ENCODE peak calls at places on chromosomes 6 and 20, in six cellular contexts. One of them, this sample, is unnamed. For H3K4me1, the result is how much of the 10 kb centered on the place peaks cover.

GRCh38 chr6:71454083-71454482 is 165.5 kb downstream of the OGFRL1 start:
- DNase-seq in body of pancreas: no peak
- DNase-seq in spleen: no peak
- DNase-seq in CD4-positive, alpha-beta memory T cell: no peak
- DNase-seq in heart right ventricle: no peak
- DNase-seq in adrenal gland: no peak
- DNase-seq in this sample: no peak

GRCh38 chr20:50788045-50788867 is 6.6 kb upstream of the BCAS4 start:
- DNase-seq in body of pancreas: peak
- DNase-seq in spleen: peak
- DNase-seq in CD4-positive, alpha-beta memory T cell: no peak
- DNase-seq in heart right ventricle: no peak
- DNase-seq in adrenal gland: peak
- DNase-seq in this sample: no peak

GRCh38 chr6:22363166-22363965 is 66.5 kb upstream of the PRL start:
- DNase-seq in body of pancreas: no peak
- DNase-seq in spleen: no peak
- DNase-seq in CD4-positive, alpha-beta memory T cell: no peak
- DNase-seq in heart right ventricle: no peak
- DNase-seq in adrenal gland: no peak
- DNase-seq in this sample: no peak

GRCh38 chr20:51377132-51377531 is 165.4 kb downstream of the NFATC2 start:
- DNase-seq in body of pancreas: no peak
- DNase-seq in spleen: peak
- DNase-seq in CD4-positive, alpha-beta memory T cell: no peak
- DNase-seq in heart right ventricle: no peak
- DNase-seq in adrenal gland: no peak
- DNase-seq in this sample: no peak

GRCh38 chr6:34696189-34696738 is 303 bp downstream of the ILRUN start:
- DNase-seq in body of pancreas: peak
- DNase-seq in spleen: no peak
- DNase-seq in CD4-positive, alpha-beta memory T cell: no peak
- DNase-seq in heart right ventricle: no peak
- DNase-seq in adrenal gland: peak
- DNase-seq in this sample: no peak

GRCh38 chr20:46701556-46701955 is 7.9 kb upstream of the SLC2A10 start:
- DNase-seq in body of pancreas: no peak
- DNase-seq in spleen: no peak
- DNase-seq in CD4-positive, alpha-beta memory T cell: no peak
- DNase-seq in heart right ventricle: no peak
- DNase-seq in adrenal gland: no peak
- DNase-seq in this sample: no peak

GRCh38 chr6:122831511-122831910 is 42.5 kb downstream of the SMPDL3A start:
- DNase-seq in body of pancreas: no peak
- DNase-seq in spleen: no peak
- DNase-seq in CD4-positive, alpha-beta memory T cell: no peak
- DNase-seq in heart right ventricle: no peak
- DNase-seq in adrenal gland: no peak
- DNase-seq in this sample: no peak

GRCh38 chr6:148502083-148502772 is 159.6 kb downstream of the SASH1 start:
- DNase-seq in body of pancreas: no peak
- DNase-seq in spleen: no peak
- DNase-seq in CD4-positive, alpha-beta memory T cell: no peak
- DNase-seq in heart right ventricle: no peak
- DNase-seq in adrenal gland: no peak
- DNase-seq in this sample: no peak

GRCh38 chr20:10051185-10051584 is 16.4 kb downstream of the ANKEF1 start:
- DNase-seq in body of pancreas: no peak
- DNase-seq in spleen: no peak
- DNase-seq in CD4-positive, alpha-beta memory T cell: no peak
- DNase-seq in heart right ventricle: no peak
- DNase-seq in adrenal gland: no peak
- DNase-seq in this sample: no peak

GRCh38 chr6:45378324-45378926 is 691 bp upstream of the SUPT3H start:
- DNase-seq in body of pancreas: peak
- DNase-seq in spleen: peak
- DNase-seq in CD4-positive, alpha-beta memory T cell: no peak
- DNase-seq in heart right ventricle: peak
- DNase-seq in adrenal gland: no peak
- DNase-seq in this sample: no peak

GRCh38 chr6:45513843-45514242 is 136.1 kb upstream of the SUPT3H start:
- DNase-seq in body of pancreas: no peak
- DNase-seq in spleen: no peak
- DNase-seq in CD4-positive, alpha-beta memory T cell: no peak
- DNase-seq in heart right ventricle: no peak
- DNase-seq in adrenal gland: no peak
- DNase-seq in this sample: no peak

GRCh38 chr6:131782764-131783163 is 25.1 kb upstream of the ENPP1 start:
- DNase-seq in body of pancreas: peak
- DNase-seq in spleen: no peak
- DNase-seq in CD4-positive, alpha-beta memory T cell: no peak
- DNase-seq in heart right ventricle: no peak
- DNase-seq in adrenal gland: no peak
- DNase-seq in this sample: no peak

GRCh38 chr6:91575032-91575431 is 988.2 kb upstream of the MAP3K7 start:
- DNase-seq in body of pancreas: no peak
- DNase-seq in spleen: no peak
- DNase-seq in CD4-positive, alpha-beta memory T cell: no peak
- DNase-seq in heart right ventricle: no peak
- DNase-seq in adrenal gland: no peak
- DNase-seq in this sample: no peak

GRCh38 chr6:88914885-88915598 is 48.4 kb downstream of the RNGTT start:
- DNase-seq in body of pancreas: no peak
- DNase-seq in spleen: no peak
- DNase-seq in CD4-positive, alpha-beta memory T cell: no peak
- DNase-seq in heart right ventricle: no peak
- DNase-seq in adrenal gland: no peak
- DNase-seq in this sample: no peak

GRCh38 chr6:47209632-47210031 is 100.1 kb downstream of the TNFRSF21 start:
- DNase-seq in body of pancreas: no peak
- DNase-seq in spleen: no peak
- DNase-seq in CD4-positive, alpha-beta memory T cell: no peak
- DNase-seq in heart right ventricle: no peak
- DNase-seq in adrenal gland: no peak
- DNase-seq in this sample: no peak

GRCh38 chr20:11912013-11912663 is 5.6 kb upstream of the BTBD3 start:
- DNase-seq in body of pancreas: peak
- DNase-seq in spleen: no peak
- DNase-seq in CD4-positive, alpha-beta memory T cell: no peak
- DNase-seq in heart right ventricle: no peak
- DNase-seq in adrenal gland: no peak
- DNase-seq in this sample: no peak

GRCh38 chr20:38840053-38840893 is 34.8 kb downstream of the PPP1R16B start:
- DNase-seq in body of pancreas: no peak
- DNase-seq in spleen: no peak
- DNase-seq in CD4-positive, alpha-beta memory T cell: no peak
- DNase-seq in heart right ventricle: no peak
- DNase-seq in adrenal gland: no peak
- DNase-seq in this sample: no peak

GRCh38 chr6:170129691-170130171 is 161.1 kb downstream of the DLL1 start:
- DNase-seq in body of pancreas: peak
- DNase-seq in spleen: peak
- DNase-seq in CD4-positive, alpha-beta memory T cell: no peak
- DNase-seq in heart right ventricle: peak
- DNase-seq in adrenal gland: peak
- DNase-seq in this sample: no peak

GRCh38 chr6:39085129-39085528 is 29.9 kb downstream of the SAYSD1 start:
- DNase-seq in body of pancreas: no peak
- DNase-seq in spleen: no peak
- DNase-seq in CD4-positive, alpha-beta memory T cell: no peak
- DNase-seq in heart right ventricle: no peak
- DNase-seq in adrenal gland: no peak
- DNase-seq in this sample: no peak

GRCh38 chr6:84220809-84221409 is 6.5 kb downstream of the CEP162 start:
- DNase-seq in body of pancreas: no peak
- DNase-seq in spleen: no peak
- DNase-seq in CD4-positive, alpha-beta memory T cell: peak
- DNase-seq in heart right ventricle: no peak
- DNase-seq in adrenal gland: no peak
- DNase-seq in this sample: no peak

DNA sequence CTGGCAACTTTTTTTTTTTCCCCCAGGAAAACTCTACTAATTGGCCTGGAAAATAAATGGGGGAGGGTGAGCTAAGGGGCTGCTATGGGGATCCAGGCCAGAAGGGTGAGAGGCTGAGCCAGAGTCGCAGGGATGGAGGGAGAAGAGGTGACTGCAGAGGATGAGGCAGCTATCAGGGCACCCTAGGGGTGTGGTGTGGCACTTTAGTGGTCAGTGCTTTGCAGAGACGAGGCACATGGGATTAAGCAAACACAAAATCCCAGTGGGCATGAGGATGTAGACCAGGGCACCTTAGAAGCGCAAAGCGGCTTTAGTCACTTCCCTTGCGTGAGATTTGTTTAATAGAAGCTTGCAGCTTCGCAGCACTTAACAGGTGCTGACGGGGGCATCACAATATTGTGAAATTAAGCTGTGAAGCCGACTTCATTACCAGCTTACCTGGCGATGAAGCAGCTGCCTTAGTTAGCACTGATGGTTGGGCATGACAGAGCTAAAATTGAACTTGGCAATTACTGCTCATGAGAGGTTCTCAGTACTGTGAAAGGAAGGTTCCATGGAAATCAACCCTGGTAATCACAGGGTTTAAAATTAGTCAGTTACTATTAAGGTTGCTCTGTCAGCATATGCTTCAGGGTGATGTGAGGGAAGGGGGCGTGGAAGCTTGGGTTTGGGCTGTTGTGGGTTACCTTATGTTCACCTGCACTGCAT is 26.0 kb downstream of the TOX2 start:
- DNase-seq in body of pancreas: no peak
- DNase-seq in spleen: no peak
- DNase-seq in CD4-positive, alpha-beta memory T cell: no peak
- DNase-seq in heart right ventricle: no peak
- DNase-seq in adrenal gland: no peak
- DNase-seq in this sample: no peak
- H3K4me1 ChIP-seq in body of pancreas: under half
- H3K4me1 ChIP-seq in spleen: half or more
- H3K4me1 ChIP-seq in CD4-positive, alpha-beta memory T cell: half or more
- H3K4me1 ChIP-seq in heart right ventricle: half or more
- H3K4me1 ChIP-seq in adrenal gland: under half
- H3K4me1 ChIP-seq in this sample: under half

DNA sequence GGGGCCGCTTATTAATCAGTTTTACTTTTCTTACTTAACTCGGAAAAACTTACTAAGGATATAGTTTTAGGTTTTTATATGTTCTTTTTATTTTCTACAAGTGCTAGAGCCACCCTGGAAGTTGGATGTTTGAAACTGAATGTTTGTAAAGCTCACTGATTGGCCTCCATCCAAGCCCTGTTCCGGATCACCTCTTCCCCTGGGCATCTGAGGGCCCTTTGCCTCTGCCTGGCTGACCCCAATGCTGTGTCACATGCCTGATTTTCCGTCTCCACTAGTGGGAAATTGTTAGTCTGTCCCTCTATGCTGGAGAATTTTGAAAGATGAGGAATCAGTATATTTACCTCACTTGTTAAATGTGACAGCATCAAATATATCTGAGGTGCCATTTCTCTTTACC is 79.3 kb downstream of the SLC35F1 start:
- DNase-seq in body of pancreas: no peak
- DNase-seq in spleen: no peak
- DNase-seq in CD4-positive, alpha-beta memory T cell: no peak
- DNase-seq in heart right ventricle: no peak
- DNase-seq in adrenal gland: no peak
- DNase-seq in this sample: no peak
- H3K4me3 ChIP-seq in body of pancreas: no peak
- H3K4me3 ChIP-seq in spleen: no peak
- H3K4me3 ChIP-seq in CD4-positive, alpha-beta memory T cell: no peak
- H3K4me3 ChIP-seq in heart right ventricle: no peak
- H3K4me3 ChIP-seq in adrenal gland: no peak
- H3K4me3 ChIP-seq in this sample: no peak

GRCh38 chr20:34884260-34884659 is 7.8 kb downstream of the ACSS2 start:
- DNase-seq in body of pancreas: no peak
- DNase-seq in spleen: no peak
- DNase-seq in CD4-positive, alpha-beta memory T cell: no peak
- DNase-seq in heart right ventricle: no peak
- DNase-seq in adrenal gland: no peak
- DNase-seq in this sample: no peak

GRCh38 chr20:34883087-34883688 is 6.8 kb downstream of the ACSS2 start:
- DNase-seq in body of pancreas: no peak
- DNase-seq in spleen: no peak
- DNase-seq in CD4-positive, alpha-beta memory T cell: no peak
- DNase-seq in heart right ventricle: no peak
- DNase-seq in adrenal gland: no peak
- DNase-seq in this sample: no peak

GRCh38 chr20:34883809-34884208 is 7.4 kb downstream of the ACSS2 start:
- DNase-seq in body of pancreas: no peak
- DNase-seq in spleen: no peak
- DNase-seq in CD4-positive, alpha-beta memory T cell: no peak
- DNase-seq in heart right ventricle: no peak
- DNase-seq in adrenal gland: no peak
- DNase-seq in this sample: no peak

GRCh38 chr20:34880095-34880680 is 3.8 kb downstream of the ACSS2 start:
- DNase-seq in body of pancreas: no peak
- DNase-seq in spleen: no peak
- DNase-seq in CD4-positive, alpha-beta memory T cell: no peak
- DNase-seq in heart right ventricle: no peak
- DNase-seq in adrenal gland: no peak
- DNase-seq in this sample: no peak

DNA sequence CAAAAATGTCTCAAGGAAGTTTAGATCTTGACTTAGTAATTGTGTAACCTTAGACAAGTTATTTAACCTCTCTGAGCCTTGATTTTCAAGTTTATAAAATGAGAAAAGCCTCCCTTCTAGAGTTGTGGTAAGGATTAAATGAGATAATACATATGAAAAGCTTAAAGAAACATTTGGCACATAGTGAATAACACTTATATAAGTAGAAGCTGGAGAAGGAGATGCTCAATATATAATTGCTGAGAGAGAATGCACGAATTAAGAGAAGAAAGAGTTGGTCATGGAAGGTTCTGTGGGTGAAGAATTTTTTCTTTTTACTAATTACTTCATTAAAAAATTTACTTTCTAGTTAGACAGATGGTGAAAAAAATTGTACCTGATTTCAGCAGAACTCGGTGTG is 5.3 kb downstream of the ACSS2 start:
- DNase-seq in body of pancreas: no peak
- DNase-seq in spleen: no peak
- DNase-seq in CD4-positive, alpha-beta memory T cell: no peak
- DNase-seq in heart right ventricle: no peak
- DNase-seq in adrenal gland: no peak
- DNase-seq in this sample: no peak
- H3K27ac ChIP-seq in body of pancreas: no peak
- H3K27ac ChIP-seq in spleen: no peak
- H3K27ac ChIP-seq in CD4-positive, alpha-beta memory T cell: no peak
- H3K27ac ChIP-seq in heart right ventricle: no peak
- H3K27ac ChIP-seq in adrenal gland: no peak
- H3K27ac ChIP-seq in this sample: no peak

DNA sequence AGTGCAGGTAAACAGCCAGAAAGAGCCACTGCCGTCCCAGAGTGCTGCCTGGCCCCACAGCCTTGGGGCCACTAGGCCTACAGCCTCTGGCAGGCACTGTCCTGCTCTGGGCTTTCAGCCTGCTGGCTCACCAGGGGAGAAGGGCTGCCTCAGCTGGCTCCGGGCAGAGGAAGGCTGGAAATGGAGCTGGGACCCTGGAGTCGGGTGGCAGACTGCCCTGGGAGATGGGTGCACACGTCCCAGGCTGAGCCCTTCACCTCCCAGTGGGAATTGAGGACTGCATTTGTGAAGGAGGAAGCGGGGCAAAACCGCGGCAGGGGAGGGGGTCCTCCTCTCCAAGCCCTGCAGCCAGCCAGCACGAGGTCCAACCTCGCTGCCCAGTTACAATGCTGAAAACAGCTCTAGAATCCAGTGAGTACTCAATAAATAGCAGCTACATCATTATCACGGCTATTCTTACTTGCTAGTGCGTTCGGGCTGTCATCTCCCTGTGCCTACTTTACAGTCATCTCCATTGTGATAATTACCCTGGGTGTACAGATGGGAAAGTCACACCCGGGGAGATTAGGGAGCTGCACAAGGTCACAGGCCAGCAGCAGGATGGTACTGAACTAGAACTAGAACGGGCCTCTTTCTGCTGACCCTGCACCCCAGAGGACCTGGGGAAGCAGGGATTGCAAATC is 13.1 kb downstream of the ACSS1 start:
- DNase-seq in body of pancreas: peak
- DNase-seq in spleen: peak
- DNase-seq in CD4-positive, alpha-beta memory T cell: no peak
- DNase-seq in heart right ventricle: no peak
- DNase-seq in adrenal gland: no peak
- DNase-seq in this sample: no peak
- H3K4me1 ChIP-seq in body of pancreas: half or more
- H3K4me1 ChIP-seq in spleen: half or more
- H3K4me1 ChIP-seq in CD4-positive, alpha-beta memory T cell: under half
- H3K4me1 ChIP-seq in heart right ventricle: half or more
- H3K4me1 ChIP-seq in adrenal gland: under half
- H3K4me1 ChIP-seq in this sample: under half